ENCODE peak calls at places on chromosome 17, in eight cellular contexts. One of them, this sample, is unnamed.

GRCh38 chr17:67833946-67834631 is 8.8 kb downstream of the BPTF start:
- DNase-seq in lower lobe of right lung: no peak
- DNase-seq in lung: no peak
- DNase-seq in MM.1S: no peak
- DNase-seq in Peyer's patch: no peak
- DNase-seq in GM23338: peak; percentile 81
- DNase-seq in tibial nerve: no peak
- DNase-seq in fibroblast of lung: no peak
- DNase-seq in this sample: no peak

GRCh38 chr17:28086519-28086918 is 44.0 kb downstream of the NLK start:
- DNase-seq in tibial nerve: no peak
- DNase-seq in Peyer's patch: no peak
- DNase-seq in lower lobe of right lung: no peak
- DNase-seq in GM23338: no peak
- DNase-seq in fibroblast of lung: no peak
- DNase-seq in lung: no peak
- DNase-seq in MM.1S: no peak
- DNase-seq in this sample: no peak

GRCh38 chr17:45236002-45236606 is 14.4 kb downstream of the FMNL1 start:
- DNase-seq in tibial nerve: no peak
- DNase-seq in lower lobe of right lung: no peak
- DNase-seq in MM.1S: no peak
- DNase-seq in GM23338: no peak
- DNase-seq in fibroblast of lung: no peak
- DNase-seq in lung: no peak
- DNase-seq in Peyer's patch: no peak
- DNase-seq in this sample: no peak

GRCh38 chr17:41813699-41814124 is 908 bp downstream of the FKBP10 start:
- DNase-seq in MM.1S: no peak
- DNase-seq in lower lobe of right lung: no peak
- DNase-seq in lung: no peak
- DNase-seq in Peyer's patch: no peak
- DNase-seq in GM23338: no peak
- DNase-seq in tibial nerve: no peak
- DNase-seq in fibroblast of lung: no peak
- DNase-seq in this sample: no peak

GRCh38 chr17:34314279-34314678 is 5.0 kb upstream of the CCL8 start:
- DNase-seq in fibroblast of lung: peak; percentile 81
- DNase-seq in MM.1S: peak; percentile 55
- DNase-seq in GM23338: no peak
- DNase-seq in lung: no peak
- DNase-seq in Peyer's patch: no peak
- DNase-seq in lower lobe of right lung: no peak
- DNase-seq in tibial nerve: peak; percentile 57
- DNase-seq in this sample: peak; percentile 95

GRCh38 chr17:72502940-72503341 is 382.1 kb downstream of the SOX9 start:
- DNase-seq in tibial nerve: no peak
- DNase-seq in Peyer's patch: no peak
- DNase-seq in fibroblast of lung: peak; percentile 47
- DNase-seq in lower lobe of right lung: no peak
- DNase-seq in lung: no peak
- DNase-seq in MM.1S: no peak
- DNase-seq in GM23338: no peak
- DNase-seq in this sample: no peak

GRCh38 chr17:68460715-68461114 is 3.4 kb upstream of the WIPI1 start:
- DNase-seq in tibial nerve: no peak
- DNase-seq in fibroblast of lung: peak; percentile 45
- DNase-seq in lung: no peak
- DNase-seq in Peyer's patch: no peak
- DNase-seq in GM23338: no peak
- DNase-seq in MM.1S: peak; percentile 57
- DNase-seq in lower lobe of right lung: no peak
- DNase-seq in this sample: no peak

GRCh38 chr17:10171057-10171456 is 27.3 kb downstream of the GAS7 start:
- DNase-seq in lung: no peak
- DNase-seq in MM.1S: no peak
- DNase-seq in Peyer's patch: no peak
- DNase-seq in lower lobe of right lung: no peak
- DNase-seq in GM23338: no peak
- DNase-seq in fibroblast of lung: no peak
- DNase-seq in tibial nerve: peak; percentile 28
- DNase-seq in this sample: peak; percentile 37

GRCh38 chr17:35169964-35170363 is 22.3 kb downstream of the UNC45B start:
- DNase-seq in GM23338: no peak
- DNase-seq in tibial nerve: no peak
- DNase-seq in Peyer's patch: no peak
- DNase-seq in lower lobe of right lung: no peak
- DNase-seq in MM.1S: no peak
- DNase-seq in fibroblast of lung: no peak
- DNase-seq in lung: no peak
- DNase-seq in this sample: no peak

GRCh38 chr17:38674013-38674748 is 576 bp downstream of the EPOP start:
- DNase-seq in lower lobe of right lung: peak; percentile 58
- DNase-seq in lung: no peak
- DNase-seq in Peyer's patch: peak; percentile 59
- DNase-seq in fibroblast of lung: no peak
- DNase-seq in GM23338: peak; percentile 53
- DNase-seq in MM.1S: peak; percentile 29
- DNase-seq in tibial nerve: no peak
- DNase-seq in this sample: peak; percentile 55

GRCh38 chr17:44024271-44024663 is 9.5 kb upstream of the TMEM101 start:
- DNase-seq in MM.1S: no peak
- DNase-seq in Peyer's patch: no peak
- DNase-seq in lower lobe of right lung: no peak
- DNase-seq in GM23338: no peak
- DNase-seq in lung: no peak
- DNase-seq in tibial nerve: no peak
- DNase-seq in fibroblast of lung: no peak
- DNase-seq in this sample: no peak

GRCh38 chr17:46108550-46109110 is 84.6 kb downstream of the KANSL1 start:
- DNase-seq in fibroblast of lung: no peak
- DNase-seq in lung: no peak
- DNase-seq in GM23338: no peak
- DNase-seq in MM.1S: no peak
- DNase-seq in lower lobe of right lung: no peak
- DNase-seq in Peyer's patch: no peak
- DNase-seq in tibial nerve: no peak
- DNase-seq in this sample: no peak

GRCh38 chr17:18185391-18185790 is 1.8 kb downstream of the ALKBH5 start:
- DNase-seq in tibial nerve: no peak
- DNase-seq in fibroblast of lung: peak; percentile 68
- DNase-seq in MM.1S: no peak
- DNase-seq in lung: no peak
- DNase-seq in GM23338: peak; percentile 37
- DNase-seq in lower lobe of right lung: no peak
- DNase-seq in Peyer's patch: no peak
- DNase-seq in this sample: peak; percentile 64

GRCh38 chr17:65554568-65555223 is 6.8 kb downstream of the AXIN2 start:
- DNase-seq in tibial nerve: no peak
- DNase-seq in fibroblast of lung: peak; percentile 50
- DNase-seq in MM.1S: no peak
- DNase-seq in lower lobe of right lung: no peak
- DNase-seq in lung: no peak
- DNase-seq in GM23338: no peak
- DNase-seq in Peyer's patch: no peak
- DNase-seq in this sample: peak; percentile 49
- TF ChIP-seq CTCF in tibial nerve: no peak
- TF ChIP-seq CTCF in fibroblast of lung: peak; percentile 34
- TF ChIP-seq CTCF in MM.1S: no peak
- TF ChIP-seq CTCF in lower lobe of right lung: peak; percentile 25
- TF ChIP-seq CTCF in lung: no peak
- TF ChIP-seq CTCF in GM23338: peak; percentile 34
- TF ChIP-seq CTCF in Peyer's patch: no peak
- TF ChIP-seq CTCF in this sample: peak; percentile 23

GRCh38 chr17:13593021-13593751 is 8.5 kb downstream of the HS3ST3A1 start:
- DNase-seq in MM.1S: no peak
- DNase-seq in Peyer's patch: no peak
- DNase-seq in lung: no peak
- DNase-seq in fibroblast of lung: no peak
- DNase-seq in lower lobe of right lung: no peak
- DNase-seq in GM23338: no peak
- DNase-seq in tibial nerve: no peak
- DNase-seq in this sample: no peak
- H3K36me3 ChIP-seq in MM.1S: no peaks in the 10 kb centered on the region
- H3K36me3 ChIP-seq in Peyer's patch: no peaks in the 10 kb centered on the region
- H3K36me3 ChIP-seq in lung: no peaks in the 10 kb centered on the region
- H3K36me3 ChIP-seq in fibroblast of lung: no peaks in the 10 kb centered on the region
- H3K36me3 ChIP-seq in lower lobe of right lung: no peaks in the 10 kb centered on the region
- H3K36me3 ChIP-seq in GM23338: no peaks in the 10 kb centered on the region
- H3K36me3 ChIP-seq in tibial nerve: no peaks in the 10 kb centered on the region
- H3K36me3 ChIP-seq in this sample: no peaks in the 10 kb centered on the region

DNA sequence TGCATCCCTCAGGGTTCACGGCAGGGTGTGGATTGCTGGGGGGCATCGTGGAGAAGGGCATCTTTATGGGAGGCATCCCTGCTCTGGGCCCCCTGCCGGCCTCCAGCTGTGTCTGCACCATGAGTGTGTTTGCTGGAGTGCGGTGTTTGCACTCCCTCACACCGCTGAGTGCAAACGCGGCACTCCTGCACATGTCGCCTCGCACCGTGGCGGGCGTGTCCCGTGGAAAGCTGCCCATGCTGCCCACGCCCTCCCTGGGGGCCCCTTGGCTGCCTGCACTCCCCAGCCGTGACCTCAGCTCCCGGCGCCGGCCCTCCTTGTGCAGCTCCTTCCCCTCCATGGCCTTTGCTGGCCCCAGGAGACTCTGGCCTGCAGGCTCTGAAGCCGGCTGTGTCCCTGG is 74.6 kb upstream of the ZNF750 start:
- DNase-seq in fibroblast of lung: no peak
- DNase-seq in Peyer's patch: no peak
- DNase-seq in lung: no peak
- DNase-seq in lower lobe of right lung: peak; percentile 64
- DNase-seq in GM23338: no peak
- DNase-seq in tibial nerve: no peak
- DNase-seq in MM.1S: no peak
- DNase-seq in this sample: no peak
- TF ChIP-seq CTCF in fibroblast of lung: peak; percentile 35
- TF ChIP-seq CTCF in Peyer's patch: peak; percentile 26
- TF ChIP-seq CTCF in lung: no peak
- TF ChIP-seq CTCF in lower lobe of right lung: peak; percentile 42
- TF ChIP-seq CTCF in GM23338: peak; percentile 1
- TF ChIP-seq CTCF in tibial nerve: peak; percentile 41
- TF ChIP-seq CTCF in MM.1S: no peak
- TF ChIP-seq CTCF in this sample: peak; percentile 42

GRCh38 chr17:5097101-5097834 is 14.4 kb downstream of the ZNF232 start:
- DNase-seq in fibroblast of lung: no peak
- DNase-seq in lung: no peak
- DNase-seq in GM23338: peak; percentile 98
- DNase-seq in lower lobe of right lung: peak; percentile 74
- DNase-seq in Peyer's patch: no peak
- DNase-seq in tibial nerve: peak; percentile 12
- DNase-seq in MM.1S: no peak
- DNase-seq in this sample: peak; percentile 87

GRCh38 chr17:5092139-5093010 is 14.1 kb downstream of the ZFP3 start:
- DNase-seq in lower lobe of right lung: no peak
- DNase-seq in fibroblast of lung: peak; percentile 18
- DNase-seq in tibial nerve: no peak
- DNase-seq in lung: no peak
- DNase-seq in MM.1S: no peak
- DNase-seq in GM23338: no peak
- DNase-seq in Peyer's patch: no peak
- DNase-seq in this sample: no peak
- H3K36me3 ChIP-seq in lower lobe of right lung: peaks cover 26% of the 10 kb centered on the region
- H3K36me3 ChIP-seq in fibroblast of lung: no peaks in the 10 kb centered on the region
- H3K36me3 ChIP-seq in tibial nerve: peaks cover 31% of the 10 kb centered on the region
- H3K36me3 ChIP-seq in lung: peaks cover 52% of the 10 kb centered on the region
- H3K36me3 ChIP-seq in MM.1S: no peaks in the 10 kb centered on the region
- H3K36me3 ChIP-seq in GM23338: peaks cover 45% of the 10 kb centered on the region
- H3K36me3 ChIP-seq in Peyer's patch: peaks cover 7% of the 10 kb centered on the region
- H3K36me3 ChIP-seq in this sample: no peaks in the 10 kb centered on the region

GRCh38 chr17:75289122-75289831 is at the start of gene SLC25A19:
- DNase-seq in tibial nerve: peak; percentile 96
- DNase-seq in MM.1S: peak; percentile 99
- DNase-seq in GM23338: peak; percentile 99
- DNase-seq in lower lobe of right lung: peak; percentile 99
- DNase-seq in lung: peak; percentile 98
- DNase-seq in Peyer's patch: peak; percentile 97
- DNase-seq in fibroblast of lung: peak; percentile 98
- DNase-seq in this sample: peak; percentile 99
- TF ChIP-seq CTCF in tibial nerve: no peak
- TF ChIP-seq CTCF in MM.1S: no peak
- TF ChIP-seq CTCF in GM23338: peak; percentile 73
- TF ChIP-seq CTCF in lower lobe of right lung: peak; percentile 11
- TF ChIP-seq CTCF in lung: peak; percentile 0
- TF ChIP-seq CTCF in Peyer's patch: no peak
- TF ChIP-seq CTCF in fibroblast of lung: peak; percentile 20
- TF ChIP-seq CTCF in this sample: no peak